ENCODE peak calls at places on chromosomes 5 and 9, in six cellular contexts. Z is heart right ventricle, B is psoas muscle, R is GM23338, N is AG04450, X is fibroblast of lung. H is an unnamed sample.

GRCh38 chr9:70079364-70080103 is 35.9 kb downstream of the MAMDC2 start:
- DNase-seq in Z (no peak), B (no peak), R (no peak), N (no peak), X (peak; percentile 83), H (no peak)

GRCh38 chr9:88680041-88680440 is 145.1 kb downstream of the NXNL2 start:
- DNase-seq in Z (no peak), B (no peak), R (no peak), N (no peak), X (no peak), H (no peak)

GRCh38 chr5:98205691-98206461 is 567.6 kb upstream of the RGMB start:
- DNase-seq in Z (no peak), B (no peak), R (no peak), N (no peak), X (no peak), H (no peak)

GRCh38 chr9:90966475-90967150 is 165.0 kb downstream of the SYK start:
- DNase-seq in Z (no peak), B (no peak), R (no peak), N (no peak), X (peak; percentile 44), H (no peak)

GRCh38 chr9:93461414-93461743 is 8.0 kb upstream of the FAM120AOS start:
- DNase-seq in Z (no peak), B (no peak), R (no peak), N (no peak), X (no peak), H (no peak)

GRCh38 chr9:136311037-136311432 is 7.1 kb upstream of the CCDC187 start:
- DNase-seq in Z (no peak), B (no peak), R (no peak), N (no peak), X (no peak), H (no peak)

GRCh38 chr9:123548749-123549545 is 192.9 kb downstream of the CRB2 start:
- DNase-seq in Z (no peak), B (no peak), R (no peak), N (no peak), X (no peak), H (no peak)

GRCh38 chr5:178389796-178390195 is 157.2 kb upstream of the PHYKPL start:
- DNase-seq in Z (no peak), B (no peak), R (no peak), N (no peak), X (no peak), H (no peak)

GRCh38 chr5:42992035-42992570 is 48.0 kb downstream of the ANXA2R start:
- DNase-seq in Z (peak; percentile 91), B (peak; percentile 91), R (peak; percentile 82), N (no peak), X (peak; percentile 95), H (peak; percentile 75)

GRCh38 chr9:5025416-5025815 is 40.3 kb downstream of the JAK2 start:
- DNase-seq in Z (no peak), B (no peak), R (no peak), N (no peak), X (peak; percentile 6), H (no peak)

GRCh38 chr5:57366744-57367143 is 115.9 kb downstream of the ACTBL2 start:
- DNase-seq in Z (no peak), B (no peak), R (no peak), N (peak; percentile 3), X (no peak), H (no peak)

GRCh38 chr5:124605516-124605915 is 140.9 kb downstream of the ZNF608 start:
- DNase-seq in Z (peak; percentile 75), B (peak; percentile 59), R (no peak), N (no peak), X (no peak), H (no peak)

GRCh38 chr9:38182321-38182720 is 113.3 kb upstream of the SHB start:
- DNase-seq in Z (no peak), B (no peak), R (no peak), N (no peak), X (no peak), H (no peak)

GRCh38 chr5:10528056-10528816 is 35.6 kb upstream of the ANKRD33B start:
- DNase-seq in Z (no peak), B (no peak), R (no peak), N (no peak), X (peak; percentile 42), H (no peak)
- TF ChIP-seq CTCF in Z (no peak), B (no peak), R (peak; percentile 38), N (peak; percentile 16), X (peak; percentile 24), H (no peak)

GRCh38 chr5:68883441-68883840 is 210.4 kb upstream of the SLC30A5 start:
- DNase-seq in Z (no peak), B (no peak), R (peak; percentile 47), N (no peak), X (no peak), H (no peak)

GRCh38 chr5:68884144-68884754 is 209.6 kb upstream of the SLC30A5 start:
- DNase-seq in Z (no peak), B (no peak), R (no peak), N (no peak), X (no peak), H (no peak)

GRCh38 chr5:68886814-68887213 is 207.0 kb upstream of the SLC30A5 start:
- DNase-seq in Z (no peak), B (no peak), R (no peak), N (no peak), X (no peak), H (no peak)

DNA sequence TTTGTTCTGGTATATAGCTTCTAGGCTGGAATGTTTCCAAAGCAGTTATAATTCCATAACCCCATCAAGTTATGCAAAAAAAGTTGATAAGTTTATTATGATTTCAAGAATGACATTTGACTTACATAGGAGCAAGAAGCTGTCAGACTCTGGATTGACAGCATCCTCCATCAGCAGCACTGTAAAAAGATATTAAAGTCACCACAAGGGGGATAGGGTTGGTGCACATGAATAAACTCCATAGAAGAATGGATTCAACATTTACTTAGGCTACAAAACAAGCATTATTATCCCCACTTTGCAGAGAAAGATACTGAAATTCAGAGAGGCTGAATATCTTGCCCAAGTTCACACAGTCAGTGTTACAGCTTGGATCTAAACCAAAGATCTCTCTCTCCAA is 208.9 kb upstream of the SLC30A5 start:
- DNase-seq in Z (no peak), B (no peak), R (peak; percentile 54), N (no peak), X (no peak), H (no peak)
- TF ChIP-seq CTCF in Z (peak; percentile 36), B (peak; percentile 28), R (peak; percentile 58), N (peak; percentile 21), X (peak; percentile 16), H (no peak)

GRCh38 chr9:87255437-87256155 is 242.1 kb upstream of the DAPK1 start:
- DNase-seq in Z (no peak), B (no peak), R (no peak), N (no peak), X (peak; percentile 44), H (no peak)

GRCh38 chr9:87249029-87249428 is 248.6 kb upstream of the DAPK1 start:
- DNase-seq in Z (no peak), B (no peak), R (no peak), N (no peak), X (no peak), H (no peak)

GRCh38 chr9:87245271-87245670 is 252.4 kb upstream of the DAPK1 start:
- DNase-seq in Z (no peak), B (no peak), R (no peak), N (no peak), X (no peak), H (no peak)

GRCh38 chr9:87250205-87250604 is 247.5 kb upstream of the DAPK1 start:
- DNase-seq in Z (no peak), B (no peak), R (peak; percentile 29), N (no peak), X (no peak), H (no peak)
- TF ChIP-seq CTCF in Z (no peak), B (no peak), R (peak; percentile 35), N (no peak), X (no peak), H (no peak)

GRCh38 chr9:122347348-122348287 is 23.2 kb upstream of the PTGS1 start:
- DNase-seq in Z (no peak), B (no peak), R (peak; percentile 66), N (no peak), X (no peak), H (no peak)
- TF ChIP-seq CTCF in Z (no peak), B (no peak), R (no peak), N (no peak), X (no peak), H (no peak)

GRCh38 chr5:148482697-148483462 is 99.1 kb downstream of the FBXO38 start:
- DNase-seq in Z (peak; percentile 50), B (peak; percentile 61), R (peak; percentile 87), N (no peak), X (peak; percentile 40), H (peak; percentile 58)
- TF ChIP-seq CTCF in Z (peak; percentile 76), B (peak; percentile 51), R (peak; percentile 72), N (peak; percentile 65), X (peak; percentile 53), H (peak; percentile 82)

GRCh38 chr5:177265395-177265794 is 38.1 kb downstream of the RAB24 start:
- DNase-seq in Z (no peak), B (no peak), R (no peak), N (no peak), X (no peak), H (no peak)
- TF ChIP-seq CTCF in Z (no peak), B (no peak), R (no peak), N (no peak), X (no peak), H (no peak)

DNA sequence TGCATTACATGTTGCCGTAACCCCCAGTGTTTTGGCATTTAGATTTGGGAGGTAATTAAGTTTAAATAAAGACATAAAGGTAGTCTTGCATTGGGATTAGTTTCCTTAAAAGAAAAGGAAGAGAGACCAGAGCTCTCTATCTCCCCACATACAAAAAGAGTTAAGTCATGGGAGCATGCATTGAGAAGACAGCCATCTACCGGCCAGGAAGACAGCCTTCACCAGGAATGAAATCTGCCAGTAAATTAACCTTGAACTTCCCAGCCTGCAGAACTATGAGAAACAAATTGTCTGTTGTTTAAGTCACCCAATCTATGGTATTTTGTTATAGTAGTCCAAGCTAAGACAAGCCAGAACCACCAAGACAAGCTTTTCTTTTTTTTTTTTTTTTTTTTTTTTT is 567.0 kb upstream of the CDH18 start:
- DNase-seq in Z (no peak), B (no peak), R (peak; percentile 11), N (no peak), X (no peak), H (no peak)
- TF ChIP-seq CTCF in Z (no peak), B (no peak), R (no peak), N (no peak), X (no peak), H (no peak)

GRCh38 chr5:179820483-179821297 is at the start of gene SQSTM1:
- DNase-seq in Z (peak; percentile 84), B (peak; percentile 92), R (peak; percentile 80), N (peak; percentile 55), X (peak; percentile 83), H (peak; percentile 95)
- TF ChIP-seq CTCF in Z (peak; percentile 16), B (no peak), R (no peak), N (no peak), X (no peak), H (no peak)

H was measured in GM20000.